ENCODE peak calls at places on chromosomes 7 and 10, in four cellular contexts. One of them, this sample, is unnamed.

GRCh38 chr7:94423865-94424264 is 29.2 kb downstream of the COL1A2 start:
- DNase-seq in astrocyte of the cerebellum: no peak
- DNase-seq in BE2C: no peak
- DNase-seq in foreskin fibroblast: peak
- DNase-seq in this sample: no peak

GRCh38 chr10:88115406-88115805 is 252.0 kb downstream of the PTEN start:
- DNase-seq in astrocyte of the cerebellum: no peak
- DNase-seq in BE2C: no peak
- DNase-seq in foreskin fibroblast: no peak
- DNase-seq in this sample: no peak

GRCh38 chr7:39624935-39625694 is 1.7 kb downstream of the RALA start:
- DNase-seq in astrocyte of the cerebellum: no peak
- DNase-seq in BE2C: no peak
- DNase-seq in foreskin fibroblast: no peak
- DNase-seq in this sample: no peak

GRCh38 chr10:52420656-52421055 is 106.6 kb downstream of the DKK1 start:
- DNase-seq in astrocyte of the cerebellum: no peak
- DNase-seq in BE2C: no peak
- DNase-seq in foreskin fibroblast: no peak
- DNase-seq in this sample: no peak

GRCh38 chr7:116505823-116506222 is 6.3 kb downstream of the CAV2 start:
- DNase-seq in astrocyte of the cerebellum: no peak
- DNase-seq in BE2C: no peak
- DNase-seq in foreskin fibroblast: no peak
- DNase-seq in this sample: no peak

GRCh38 chr10:133567609-133568286 is 2.4 kb upstream of the SYCE1 start:
- DNase-seq in astrocyte of the cerebellum: no peak
- DNase-seq in BE2C: no peak
- DNase-seq in foreskin fibroblast: no peak
- DNase-seq in this sample: no peak

GRCh38 chr10:114697061-114697598 is 39.1 kb upstream of the ABLIM1 start:
- DNase-seq in astrocyte of the cerebellum: no peak
- DNase-seq in BE2C: no peak
- DNase-seq in foreskin fibroblast: peak
- DNase-seq in this sample: no peak

GRCh38 chr10:85868627-85869499 is 497.7 kb downstream of the GRID1 start:
- DNase-seq in astrocyte of the cerebellum: no peak
- DNase-seq in BE2C: no peak
- DNase-seq in foreskin fibroblast: no peak
- DNase-seq in this sample: no peak

GRCh38 chr10:114289096-114289436 is 50.0 kb downstream of the VWA2 start:
- DNase-seq in astrocyte of the cerebellum: no peak
- DNase-seq in BE2C: no peak
- DNase-seq in foreskin fibroblast: no peak
- DNase-seq in this sample: no peak

GRCh38 chr10:132247943-132248342 is 59.8 kb downstream of the STK32C start:
- DNase-seq in astrocyte of the cerebellum: no peak
- DNase-seq in BE2C: no peak
- DNase-seq in foreskin fibroblast: no peak
- DNase-seq in this sample: no peak

GRCh38 chr10:92756233-92757065 is 66.7 kb downstream of the HHEX start:
- DNase-seq in astrocyte of the cerebellum: no peak
- DNase-seq in BE2C: no peak
- DNase-seq in foreskin fibroblast: no peak
- DNase-seq in this sample: no peak

GRCh38 chr7:46696741-46697140 is 775.7 kb upstream of the IGFBP3 start:
- DNase-seq in astrocyte of the cerebellum: no peak
- DNase-seq in BE2C: no peak
- DNase-seq in foreskin fibroblast: no peak
- DNase-seq in this sample: no peak

GRCh38 chr7:46694058-46694457 is 773.0 kb upstream of the IGFBP3 start:
- DNase-seq in astrocyte of the cerebellum: no peak
- DNase-seq in BE2C: no peak
- DNase-seq in foreskin fibroblast: no peak
- DNase-seq in this sample: no peak

DNA sequence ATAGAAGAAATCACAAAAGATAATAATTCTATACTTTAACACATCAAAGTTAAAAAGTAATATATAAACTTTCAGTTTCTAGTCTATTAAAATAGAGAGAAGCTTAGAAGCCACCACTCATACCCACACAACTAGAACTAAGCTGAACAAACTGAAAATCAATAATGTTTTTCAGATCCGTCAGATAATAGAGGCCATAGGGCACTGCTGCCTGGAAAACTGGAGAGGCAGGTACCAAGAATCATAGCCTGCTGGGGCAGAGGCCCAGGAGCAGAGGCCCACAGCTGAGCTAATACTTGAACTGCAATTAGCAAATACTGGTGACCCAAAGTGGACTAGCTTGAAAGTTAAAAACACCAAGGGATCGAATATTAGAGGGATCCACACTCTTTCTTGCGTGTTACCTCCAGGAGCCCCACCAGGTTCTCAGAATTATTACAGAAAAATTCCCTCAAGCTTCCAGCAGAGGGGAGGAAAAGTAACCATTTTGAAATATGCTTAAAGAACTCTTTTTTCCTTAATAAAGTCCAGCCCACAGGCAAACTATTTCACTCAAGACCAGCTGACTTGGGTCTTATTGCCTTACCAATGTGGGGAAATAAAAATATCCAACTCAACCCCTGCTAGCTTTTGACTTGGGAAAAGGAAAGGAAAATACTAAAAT is 774.1 kb upstream of the IGFBP3 start:
- DNase-seq in astrocyte of the cerebellum: no peak
- DNase-seq in BE2C: no peak
- DNase-seq in foreskin fibroblast: no peak
- DNase-seq in this sample: no peak
- TF ChIP-seq CTCF in astrocyte of the cerebellum: peak
- TF ChIP-seq CTCF in BE2C: peak
- TF ChIP-seq CTCF in foreskin fibroblast: no peak
- TF ChIP-seq CTCF in this sample: peak

DNA sequence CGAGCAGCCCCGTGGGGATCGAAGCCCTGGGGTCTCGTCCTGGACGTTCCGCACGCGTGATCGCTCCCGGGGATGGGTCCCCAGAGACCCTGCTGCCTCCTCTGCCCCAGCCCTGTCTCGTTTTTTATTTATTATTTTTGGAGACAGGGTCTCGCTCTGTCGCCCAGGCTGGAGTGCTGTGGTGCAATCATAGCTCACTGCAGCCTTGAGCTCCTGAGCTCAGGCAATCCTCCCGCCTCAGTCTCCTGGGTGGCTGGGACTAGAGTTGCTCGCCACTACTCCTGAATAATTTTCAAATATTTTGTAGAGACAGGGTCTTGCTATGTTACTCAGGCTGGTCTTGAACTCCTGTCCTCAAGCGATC is 319 bp upstream of the STX1A start:
- DNase-seq in astrocyte of the cerebellum: no peak
- DNase-seq in BE2C: no peak
- DNase-seq in foreskin fibroblast: no peak
- DNase-seq in this sample: no peak
- H3K4me3 ChIP-seq in astrocyte of the cerebellum: peak
- H3K4me3 ChIP-seq in BE2C: peak
- H3K4me3 ChIP-seq in foreskin fibroblast: peak
- H3K4me3 ChIP-seq in this sample: peak

GRCh38 chr7:78605131-78605530 is 806.6 kb downstream of the PHTF2 start:
- DNase-seq in astrocyte of the cerebellum: no peak
- DNase-seq in BE2C: no peak
- DNase-seq in foreskin fibroblast: peak
- DNase-seq in this sample: no peak

GRCh38 chr7:78601728-78602127 is 803.2 kb downstream of the PHTF2 start:
- DNase-seq in astrocyte of the cerebellum: no peak
- DNase-seq in BE2C: no peak
- DNase-seq in foreskin fibroblast: no peak
- DNase-seq in this sample: peak

GRCh38 chr7:78609281-78609680 is 810.7 kb downstream of the PHTF2 start:
- DNase-seq in astrocyte of the cerebellum: no peak
- DNase-seq in BE2C: no peak
- DNase-seq in foreskin fibroblast: no peak
- DNase-seq in this sample: no peak

GRCh38 chr7:78607099-78607498 is 808.5 kb downstream of the PHTF2 start:
- DNase-seq in astrocyte of the cerebellum: no peak
- DNase-seq in BE2C: no peak
- DNase-seq in foreskin fibroblast: no peak
- DNase-seq in this sample: no peak
- TF ChIP-seq CTCF in astrocyte of the cerebellum: peak
- TF ChIP-seq CTCF in BE2C: peak
- TF ChIP-seq CTCF in foreskin fibroblast: peak
- TF ChIP-seq CTCF in this sample: peak

GRCh38 chr10:78804356-78805032 is 264.3 kb upstream of the ZMIZ1 start:
- DNase-seq in astrocyte of the cerebellum: no peak
- DNase-seq in BE2C: no peak
- DNase-seq in foreskin fibroblast: no peak
- DNase-seq in this sample: no peak
- H3K4me3 ChIP-seq in astrocyte of the cerebellum: no peak
- H3K4me3 ChIP-seq in BE2C: no peak
- H3K4me3 ChIP-seq in foreskin fibroblast: no peak
- H3K4me3 ChIP-seq in this sample: no peak

GRCh38 chr7:4472739-4473138 is 209.4 kb upstream of the FOXK1 start:
- DNase-seq in astrocyte of the cerebellum: no peak
- DNase-seq in BE2C: no peak
- DNase-seq in foreskin fibroblast: no peak
- DNase-seq in this sample: no peak
- TF ChIP-seq CTCF in astrocyte of the cerebellum: no peak
- TF ChIP-seq CTCF in BE2C: no peak
- TF ChIP-seq CTCF in foreskin fibroblast: no peak
- TF ChIP-seq CTCF in this sample: no peak

DNA sequence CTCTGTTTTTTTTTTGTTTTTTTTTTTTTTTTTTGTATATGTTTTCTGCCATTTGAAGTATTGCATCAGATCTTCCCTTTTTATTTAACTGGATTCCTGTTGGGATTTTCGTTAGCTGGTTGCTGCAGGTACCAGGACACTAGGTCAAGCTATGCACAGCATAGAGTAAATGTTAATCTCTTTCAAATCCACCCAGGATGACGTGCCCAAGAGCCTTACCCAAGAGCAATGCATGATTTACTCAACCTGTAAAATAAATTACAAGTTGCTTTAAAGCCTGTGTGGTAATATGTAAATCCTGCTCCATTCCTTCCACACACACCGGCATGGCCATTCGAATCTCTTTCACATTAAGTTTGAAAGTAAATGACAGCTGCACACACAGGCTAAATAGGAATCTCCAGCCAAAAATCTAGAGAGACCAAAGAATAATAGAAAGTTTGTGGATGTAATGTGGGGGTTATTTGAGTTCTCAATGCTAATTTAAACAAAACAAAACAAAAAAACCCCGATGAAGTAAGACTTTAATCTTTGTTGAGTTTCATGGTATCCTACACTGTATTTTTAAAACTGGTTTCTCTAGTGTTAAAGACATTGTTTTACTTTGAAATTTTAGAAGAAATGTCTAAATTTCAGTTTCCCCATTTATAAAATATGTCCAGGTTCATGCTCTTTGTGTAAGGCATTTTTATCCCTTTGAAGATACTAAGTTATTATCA is 167.9 kb downstream of the FRMD4A start:
- DNase-seq in astrocyte of the cerebellum: no peak
- DNase-seq in BE2C: no peak
- DNase-seq in foreskin fibroblast: no peak
- DNase-seq in this sample: peak
- H3K4me3 ChIP-seq in astrocyte of the cerebellum: no peak
- H3K4me3 ChIP-seq in BE2C: no peak
- H3K4me3 ChIP-seq in foreskin fibroblast: no peak
- H3K4me3 ChIP-seq in this sample: no peak

GRCh38 chr7:149868638-149869290 is 5.0 kb upstream of the ATP6V0E2 start:
- DNase-seq in astrocyte of the cerebellum: no peak
- DNase-seq in BE2C: no peak
- DNase-seq in foreskin fibroblast: no peak
- DNase-seq in this sample: no peak

GRCh38 chr7:149869867-149870266 is 3.9 kb upstream of the ATP6V0E2 start:
- DNase-seq in astrocyte of the cerebellum: no peak
- DNase-seq in BE2C: no peak
- DNase-seq in foreskin fibroblast: no peak
- DNase-seq in this sample: no peak

GRCh38 chr7:149870274-149870673 is 3.5 kb upstream of the ATP6V0E2 start:
- DNase-seq in astrocyte of the cerebellum: no peak
- DNase-seq in BE2C: no peak
- DNase-seq in foreskin fibroblast: no peak
- DNase-seq in this sample: no peak

GRCh38 chr7:149867762-149868637 is 5.8 kb upstream of the ATP6V0E2 start:
- DNase-seq in astrocyte of the cerebellum: no peak
- DNase-seq in BE2C: no peak
- DNase-seq in foreskin fibroblast: no peak
- DNase-seq in this sample: no peak

DNA sequence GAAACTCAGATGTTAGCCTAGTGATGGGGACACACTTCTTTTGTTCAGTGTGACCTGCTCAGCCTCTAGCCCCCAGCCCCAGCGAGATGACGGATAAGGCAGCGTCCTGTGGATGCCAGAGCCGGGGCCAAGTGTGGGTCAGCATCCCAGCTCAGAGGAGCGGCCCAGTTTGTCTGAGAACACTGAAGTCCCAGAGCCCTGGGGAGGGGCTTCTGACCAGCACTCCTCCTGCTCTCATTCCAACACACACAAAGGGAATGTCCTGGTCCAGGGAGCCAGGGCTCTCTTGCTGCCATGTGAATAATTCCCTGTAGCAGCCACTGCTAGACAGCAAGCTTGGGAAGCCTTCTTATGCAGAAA is 4.5 kb upstream of the ATP6V0E2 start:
- DNase-seq in astrocyte of the cerebellum: no peak
- DNase-seq in BE2C: no peak
- DNase-seq in foreskin fibroblast: no peak
- DNase-seq in this sample: no peak
- TF ChIP-seq CTCF in astrocyte of the cerebellum: no peak
- TF ChIP-seq CTCF in BE2C: no peak
- TF ChIP-seq CTCF in foreskin fibroblast: no peak
- TF ChIP-seq CTCF in this sample: no peak